ENCODE peak calls at places on chromosomes 7 and 10, in six cellular contexts. F, L, G, P, O and K are unnamed samples.

GRCh38 chr10:116708386-116708785 is 34.0 kb downstream of the HSPA12A start:
- DNase-seq in F (peak; percentile 40), L (peak; percentile 69), G (no peak), P (no peak), O (no peak), K (peak; percentile 66)

GRCh38 chr7:128164061-128164954 is 76.8 kb upstream of the LEP start:
- DNase-seq in F (peak; percentile 58), L (peak; percentile 30), G (peak; percentile 69), P (peak; percentile 46), O (no peak), K (peak; percentile 77)

GRCh38 chr7:127514499-127514898 is 70.9 kb downstream of the GCC1 start:
- DNase-seq in F (peak; percentile 14), L (peak; percentile 56), G (no peak), P (no peak), O (no peak), K (peak; percentile 55)

GRCh38 chr10:75397571-75397921 is 4.0 kb downstream of the ZNF503 start:
- DNase-seq in F (no peak), L (peak; percentile 41), G (no peak), P (no peak), O (no peak), K (peak; percentile 18)

GRCh38 chr7:4861673-4862072 is at the start of gene PAPOLB:
- DNase-seq in F (no peak), L (peak; percentile 8), G (no peak), P (no peak), O (peak; percentile 31), K (no peak)

GRCh38 chr10:91908358-91909177 is 718 bp downstream of the FGFBP3 start:
- DNase-seq in F (peak; percentile 79), L (peak; percentile 74), G (peak; percentile 85), P (peak; percentile 83), O (peak; percentile 70), K (peak; percentile 59)

GRCh38 chr10:15745748-15746147 is 26.0 kb upstream of the ITGA8 start:
- DNase-seq in F (peak; percentile 16), L (peak; percentile 89), G (no peak), P (no peak), O (no peak), K (peak; percentile 90)

GRCh38 chr7:139360948-139361307 is 1.2 kb downstream of the LUC7L2 start:
- DNase-seq in F (no peak), L (no peak), G (no peak), P (no peak), O (no peak), K (no peak)

GRCh38 chr10:109882251-109883057 is 40.9 kb downstream of the XPNPEP1 start:
- DNase-seq in F (no peak), L (no peak), G (no peak), P (no peak), O (no peak), K (no peak)

GRCh38 chr10:317219-317868 is 182.1 kb downstream of the ZMYND11 start:
- DNase-seq in F (peak; percentile 77), L (peak; percentile 89), G (no peak), P (no peak), O (peak; percentile 18), K (peak; percentile 67)

GRCh38 chr10:95475827-95476481 is 85.2 kb downstream of the SORBS1 start:
- DNase-seq in F (no peak), L (no peak), G (no peak), P (no peak), O (no peak), K (no peak)

GRCh38 chr7:44486693-44487092 is 3.8 kb downstream of the NUDCD3 start:
- DNase-seq in F (peak; percentile 44), L (peak; percentile 39), G (no peak), P (peak; percentile 54), O (no peak), K (peak; percentile 90)

GRCh38 chr7:107691713-107692112 is 31.1 kb downstream of the SLC26A4 start:
- DNase-seq in F (no peak), L (peak; percentile 59), G (no peak), P (peak; percentile 24), O (no peak), K (peak; percentile 56)

GRCh38 chr10:26199841-26200240 is 16.7 kb upstream of the GAD2 start:
- DNase-seq in F (no peak), L (no peak), G (no peak), P (no peak), O (no peak), K (no peak)

GRCh38 chr10:9510626-9511025 is 1456.1 kb downstream of the GATA3 start:
- DNase-seq in F (no peak), L (no peak), G (no peak), P (no peak), O (no peak), K (no peak)

GRCh38 chr10:1516492-1517224 is 220.7 kb downstream of the ADARB2 start:
- DNase-seq in F (no peak), L (no peak), G (no peak), P (no peak), O (no peak), K (no peak)

GRCh38 chr10:15306881-15307280 is 64.2 kb downstream of the FAM171A1 start:
- DNase-seq in F (no peak), L (no peak), G (no peak), P (no peak), O (no peak), K (no peak)

GRCh38 chr10:79072041-79072441 is 3.3 kb downstream of the ZMIZ1 start:
- DNase-seq in F (no peak), L (no peak), G (no peak), P (no peak), O (no peak), K (no peak)

GRCh38 chr10:78299861-78300453 is 266.3 kb downstream of the RPS24 start:
- DNase-seq in F (no peak), L (no peak), G (peak; percentile 54), P (peak; percentile 65), O (no peak), K (peak; percentile 34)

GRCh38 chr10:119406137-119406536 is 136.4 kb downstream of the RGS10 start:
- DNase-seq in F (no peak), L (no peak), G (no peak), P (no peak), O (no peak), K (no peak)

GRCh38 chr10:4082851-4083250 is 297.8 kb upstream of the KLF6 start:
- DNase-seq in F (no peak), L (peak; percentile 75), G (no peak), P (no peak), O (no peak), K (peak; percentile 42)

GRCh38 chr7:151109094-151110048 is 23.1 kb downstream of the AGAP3 start:
- DNase-seq in F (no peak), L (peak; percentile 52), G (no peak), P (no peak), O (no peak), K (peak; percentile 68)

GRCh38 chr7:132575987-132576722 is at the start of gene PLXNA4:
- DNase-seq in F (no peak), L (peak; percentile 22), G (no peak), P (no peak), O (no peak), K (no peak)
- H3K4me3 ChIP-seq in F (peak within 1 kb of the TSS; percentile 55), L (peak within 1 kb of the TSS; percentile 13), G (peak within 1 kb of the TSS; percentile 57), P (no peak within 1 kb of the TSS), O (peak within 1 kb of the TSS; percentile 57), K (no peak within 1 kb of the TSS)

DNA sequence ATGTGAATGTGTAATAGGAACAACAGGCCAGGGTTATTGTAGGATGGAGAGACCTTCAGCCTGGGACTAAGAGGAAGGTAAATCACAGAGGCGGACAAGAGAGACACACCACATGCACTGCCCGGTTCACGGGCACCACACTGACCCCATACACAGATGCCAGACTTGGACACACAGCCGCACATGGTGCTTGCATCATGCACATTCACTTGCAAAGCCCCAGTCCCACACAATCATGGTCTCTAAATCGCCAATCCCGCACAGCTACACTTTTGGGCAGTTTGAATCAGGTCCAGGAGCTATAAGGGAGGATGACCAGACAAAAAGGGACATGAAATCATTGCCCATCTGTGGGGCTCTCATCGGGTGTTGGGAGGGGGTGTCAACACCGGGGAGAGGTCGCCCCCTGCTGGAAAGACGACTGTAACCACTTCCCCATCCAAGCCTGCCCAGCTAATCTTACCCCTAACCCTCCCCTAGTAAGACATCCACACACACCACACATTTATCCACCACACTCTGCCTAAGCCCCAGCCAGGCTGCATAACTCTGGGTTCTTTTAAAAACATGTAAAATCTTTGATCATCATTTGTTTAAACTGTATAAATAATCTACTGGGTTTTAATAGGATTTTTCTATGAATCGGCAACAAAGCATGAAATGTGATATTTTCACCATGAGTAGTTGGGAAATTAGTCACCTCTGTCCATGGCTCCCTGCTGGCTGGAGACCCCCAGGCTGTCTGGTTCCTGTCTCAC is 40.5 kb upstream of the SLF2 start:
- DNase-seq in F (no peak), L (peak; percentile 42), G (no peak), P (no peak), O (peak; percentile 45), K (peak; percentile 44)
- TF ChIP-seq CTCF in F (peak; percentile 48), L (peak; percentile 63), G (no peak), P (peak; percentile 42), O (peak; percentile 33), K (peak; percentile 70)

GRCh38 chr10:35382096-35382495 is 45.8 kb downstream of the CCNY start:
- DNase-seq in F (no peak), L (no peak), G (no peak), P (no peak), O (no peak), K (no peak)

GRCh38 chr10:35377050-35377723 is 40.9 kb downstream of the CCNY start:
- DNase-seq in F (no peak), L (no peak), G (no peak), P (no peak), O (no peak), K (peak; percentile 41)

GRCh38 chr10:35379226-35380137 is 43.2 kb downstream of the CCNY start:
- DNase-seq in F (no peak), L (peak; percentile 92), G (no peak), P (peak; percentile 29), O (peak; percentile 16), K (peak; percentile 86)

GRCh38 chr10:35375091-35375765 is 38.9 kb downstream of the CCNY start:
- DNase-seq in F (no peak), L (peak; percentile 37), G (no peak), P (no peak), O (no peak), K (peak; percentile 42)

DNA sequence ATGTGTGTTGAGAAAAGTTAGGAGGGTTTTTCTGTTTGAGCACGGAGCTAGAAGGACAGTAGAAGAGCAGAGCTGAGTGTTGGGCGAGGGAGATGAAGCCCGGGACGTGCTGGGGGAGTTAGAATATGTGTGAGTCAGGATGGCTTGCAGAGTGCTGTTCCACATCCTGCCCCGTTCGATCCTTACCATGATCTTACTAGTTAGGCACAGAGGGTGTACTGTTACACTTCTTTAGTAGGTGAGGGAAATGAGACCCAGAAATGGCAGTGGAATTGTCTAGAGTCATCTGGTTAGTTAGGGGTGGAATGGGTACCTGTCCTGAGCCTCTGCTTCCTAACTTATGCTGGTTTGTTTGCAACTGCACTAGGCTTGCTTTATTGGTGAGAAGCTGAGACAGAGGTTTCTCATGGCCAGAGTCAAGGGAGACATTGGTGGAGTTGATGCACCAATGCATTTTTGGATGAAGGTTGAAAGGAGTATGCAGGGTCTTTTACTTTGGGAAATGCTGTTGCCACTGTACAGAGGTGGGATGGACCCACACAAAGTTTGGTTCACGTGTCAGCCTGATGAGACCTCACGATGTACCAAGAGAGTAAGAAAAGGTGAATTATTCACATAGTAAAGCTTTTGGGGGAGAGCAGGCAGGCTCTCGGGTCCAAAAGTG is 42.4 kb downstream of the CCNY start:
- DNase-seq in F (no peak), L (no peak), G (no peak), P (no peak), O (no peak), K (peak; percentile 64)
- H3K4me3 ChIP-seq in F (no peak overlapping the region), L (no peak overlapping the region), G (no peak overlapping the region), P (no peak overlapping the region), O (no peak overlapping the region), K (no peak overlapping the region)

DNA sequence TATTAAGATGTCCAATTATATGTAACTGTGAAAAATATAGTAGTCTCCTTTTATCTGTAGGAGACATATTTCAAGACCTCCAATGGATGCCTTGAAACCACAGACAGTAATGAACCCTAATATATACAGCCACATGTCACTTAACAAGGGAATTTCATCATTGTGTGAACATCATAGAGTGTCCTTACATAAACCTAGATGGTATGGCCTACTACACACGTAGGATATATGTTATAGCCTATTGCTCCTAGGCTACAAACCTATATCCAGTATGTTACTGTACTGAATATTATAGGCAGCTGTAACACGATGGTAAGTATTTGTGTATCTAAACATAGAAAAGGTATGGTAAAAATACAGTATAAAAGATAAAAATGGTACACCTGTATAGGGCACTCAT is 32.4 kb downstream of the MTPN start:
- DNase-seq in F (no peak), L (no peak), G (no peak), P (no peak), O (no peak), K (no peak)
- TF ChIP-seq CTCF in F (no peak), L (no peak), G (no peak), P (no peak), O (no peak), K (no peak)